ENCODE peak calls at places on chromosomes 4 and X, in ten cellular contexts. Z is heart left ventricle, F is tibial nerve, J is psoas muscle, L is spleen, I is OCI-LY7, M is lower lobe of right lung, D is tibial artery, G is H9, P is adrenal gland. V is an unnamed sample. For H3K9me3, the result is how much of the 10 kb centered on the place peaks cover.

GRCh38 chr4:41281038-41281634 is 24.4 kb downstream of the UCHL1 start:
- DNase-seq in J (no peak), I (peak), G (peak), P (peak), M (no peak), D (peak), L (no peak), Z (no peak), F (no peak), V (no peak)

GRCh38 chr4:48907706-48908477 is 1.3 kb upstream of the OCIAD2 start:
- DNase-seq in M (no peak), I (no peak), P (no peak), J (no peak), L (no peak), G (no peak), Z (no peak), D (no peak), F (no peak), V (no peak)

GRCh38 chr4:185211641-185212040 is 2.2 kb downstream of the SNX25 start:
- DNase-seq in I (no peak), M (no peak), D (no peak), L (no peak), G (no peak), F (no peak), J (no peak), Z (no peak), P (no peak), V (no peak)

GRCh38 chr4:34323549-34324325 is 1920.6 kb downstream of the ARAP2 start:
- DNase-seq in G (peak), F (no peak), D (no peak), I (no peak), L (no peak), P (no peak), Z (no peak), J (no peak), M (no peak), V (no peak)

GRCh38 chr4:87011340-87012034 is 76.7 kb downstream of the AFF1 start:
- DNase-seq in M (no peak), D (no peak), J (no peak), G (no peak), Z (no peak), I (no peak), P (no peak), L (no peak), F (no peak), V (no peak)

GRCh38 chrX:115260330-115260729 is 26.4 kb upstream of the LRCH2 start:
- DNase-seq in G (no peak), P (no peak), I (no peak), M (no peak), D (no peak), Z (no peak), F (no peak), J (no peak), L (no peak), V (no peak)

GRCh38 chr4:38832206-38832605 is 24.4 kb downstream of the TLR6 start:
- DNase-seq in J (no peak), L (no peak), D (no peak), I (no peak), Z (no peak), F (no peak), G (no peak), M (no peak), P (no peak), V (no peak)

GRCh38 chr4:1770245-1770644 is 22.8 kb upstream of the FGFR3 start:
- DNase-seq in L (no peak), F (no peak), D (no peak), G (no peak), P (no peak), J (no peak), Z (no peak), M (no peak), I (no peak), V (no peak)

GRCh38 chr4:52824270-52824602 is 37.9 kb upstream of the RASL11B start:
- DNase-seq in D (no peak), L (no peak), M (no peak), Z (no peak), P (no peak), J (peak), I (no peak), G (peak), F (no peak), V (no peak)

GRCh38 chr4:122576261-122577188 is 44.3 kb downstream of the IL21 start:
- DNase-seq in G (no peak), P (no peak), I (peak), L (no peak), J (no peak), D (no peak), F (no peak), Z (no peak), M (no peak), V (no peak)

GRCh38 chr4:181108237-181108636 is 1135.0 kb upstream of the TENM3 start:
- DNase-seq in P (no peak), L (no peak), M (no peak), Z (no peak), I (no peak), G (no peak), J (no peak), D (no peak), F (no peak), V (no peak)

GRCh38 chr4:158769175-158769831 is 477 bp downstream of the FNIP2 start:
- DNase-seq in F (no peak), L (peak), P (peak), D (peak), J (peak), M (peak), Z (peak), I (no peak), G (peak), V (peak)

GRCh38 chrX:121642415-121642814 is 595.0 kb downstream of the GLUD2 start:
- DNase-seq in D (no peak), I (no peak), J (no peak), M (no peak), Z (no peak), P (no peak), L (no peak), G (no peak), F (no peak), V (no peak)

GRCh38 chr4:56219447-56219846 is 167.8 kb downstream of the AASDH start:
- DNase-seq in D (no peak), L (no peak), Z (no peak), J (no peak), G (no peak), I (no peak), P (no peak), M (no peak), F (no peak), V (no peak)

GRCh38 chrX:56796641-56797395 is 67.8 kb downstream of the NBDY start:
- DNase-seq in L (no peak), G (no peak), M (no peak), Z (no peak), P (no peak), I (no peak), J (no peak), D (no peak), F (no peak), V (no peak)

GRCh38 chrX:67558267-67558666 is 14.4 kb downstream of the AR start:
- DNase-seq in M (no peak), L (no peak), F (no peak), Z (no peak), J (no peak), D (no peak), P (no peak), G (no peak), I (no peak), V (no peak)

GRCh38 chr4:8060632-8061031 is 98.0 kb downstream of the ABLIM2 start:
- DNase-seq in J (peak), F (no peak), Z (no peak), P (no peak), L (no peak), G (no peak), D (no peak), I (no peak), M (no peak), V (no peak)

GRCh38 chrX:153469811-153470410 is 465 bp downstream of the HAUS7 start:
- DNase-seq in D (no peak), M (no peak), J (peak), G (no peak), I (peak), Z (no peak), L (no peak), F (no peak), P (peak), V (no peak)

GRCh38 chr4:41832961-41833360 is 84.4 kb upstream of the PHOX2B start:
- DNase-seq in F (no peak), Z (no peak), M (no peak), J (no peak), I (no peak), G (no peak), D (no peak), L (no peak), P (no peak), V (no peak)

GRCh38 chr4:76782837-76783236 is 115.1 kb downstream of the SOWAHB start:
- DNase-seq in D (no peak), L (no peak), M (no peak), P (no peak), I (no peak), J (no peak), F (no peak), G (no peak), Z (no peak), V (no peak)

GRCh38 chr4:186161138-186161537 is 30.2 kb upstream of the CYP4V2 start:
- DNase-seq in G (no peak), Z (no peak), P (no peak), I (peak), J (no peak), D (no peak), F (no peak), L (no peak), M (no peak), V (no peak)

GRCh38 chr4:78951862-78952472 is 12.7 kb upstream of the PAQR3 start:
- DNase-seq in P (no peak), Z (no peak), D (no peak), J (no peak), I (peak), F (no peak), G (no peak), M (no peak), L (no peak), V (no peak)

GRCh38 chrX:85359051-85359450 is 20.4 kb downstream of the POF1B start:
- DNase-seq in G (no peak), M (no peak), L (no peak), I (no peak), D (no peak), F (no peak), P (no peak), Z (no peak), J (no peak), V (no peak)

GRCh38 chr4:94728056-94728766 is 29.5 kb upstream of the BMPR1B start:
- DNase-seq in P (no peak), I (no peak), Z (no peak), D (no peak), M (no peak), J (no peak), F (no peak), L (no peak), G (no peak), V (no peak)

GRCh38 chrX:41245641-41246040 is 88.3 kb upstream of the DDX3X start:
- DNase-seq in D (no peak), M (no peak), I (no peak), L (no peak), Z (no peak), J (no peak), F (no peak), G (no peak), P (no peak), V (no peak)

GRCh38 chrX:99305573-99305972 is 1104.5 kb downstream of the PCDH19 start:
- DNase-seq in F (no peak), Z (no peak), P (no peak), L (no peak), D (no peak), M (no peak), J (no peak), I (no peak), G (no peak), V (no peak)

GRCh38 chr4:147015531-147015930 is 69.9 kb upstream of the TTC29 start:
- DNase-seq in M (no peak), L (no peak), F (no peak), D (no peak), Z (no peak), G (no peak), J (no peak), P (no peak), I (no peak), V (no peak)

GRCh38 chr4:26826721-26827120 is 33.9 kb upstream of the STIM2 start:
- DNase-seq in P (peak), M (no peak), D (peak), G (no peak), L (no peak), J (no peak), F (no peak), Z (no peak), I (peak), V (no peak)

GRCh38 chrX:71103110-71103983 is 3.2 kb downstream of the CXorf65 start:
- DNase-seq in F (no peak), M (peak), P (no peak), G (peak), I (peak), Z (peak), D (no peak), L (peak), J (no peak), V (no peak)

GRCh38 chrX:9730752-9731151 is 34.9 kb downstream of the GPR143 start:
- DNase-seq in Z (no peak), L (no peak), F (no peak), M (no peak), P (no peak), D (no peak), G (no peak), J (no peak), I (no peak), V (no peak)

GRCh38 chrX:9730078-9730477 is 35.6 kb downstream of the GPR143 start:
- DNase-seq in M (no peak), L (no peak), P (no peak), F (no peak), G (no peak), I (no peak), Z (no peak), D (no peak), J (no peak), V (no peak)

GRCh38 chrX:9729161-9729885 is 36.3 kb downstream of the GPR143 start:
- DNase-seq in J (no peak), P (no peak), D (no peak), G (no peak), Z (no peak), F (no peak), I (no peak), M (no peak), L (no peak), V (no peak)

GRCh38 chrX:9724711-9725110 is 40.9 kb downstream of the GPR143 start:
- DNase-seq in I (no peak), Z (no peak), L (no peak), F (no peak), G (no peak), P (no peak), J (no peak), M (no peak), D (no peak), V (no peak)

DNA sequence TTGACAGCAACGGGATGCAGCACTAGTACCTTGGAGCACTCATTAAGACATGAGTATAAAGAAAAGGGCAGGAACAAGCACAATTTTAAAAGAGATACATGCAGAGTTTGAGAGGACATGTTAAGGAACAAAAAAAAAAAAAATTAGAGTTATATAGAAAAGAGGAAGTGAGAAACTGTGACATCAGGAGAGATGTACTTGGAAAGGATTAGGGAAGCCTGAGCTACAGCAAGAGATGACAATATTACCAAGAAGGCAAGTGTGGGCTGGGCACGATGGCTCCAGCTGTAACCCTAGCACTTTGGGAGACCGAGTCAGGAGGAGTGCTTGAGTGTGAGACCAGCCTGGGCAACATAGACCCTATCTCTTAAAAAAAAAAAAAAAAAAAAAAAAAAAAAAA is 37.4 kb downstream of the GPR143 start:
- DNase-seq in Z (no peak), M (no peak), L (no peak), F (no peak), G (no peak), I (peak), J (no peak), P (no peak), D (no peak), V (no peak)
- H3K9me3 ChIP-seq in Z (under half), M (under half), L (under half), F (under half), G (under half), I (under half), J (under half), P (under half), D (under half), V (under half)

GRCh38 chr4:64729561-64729960 is 320.3 kb upstream of the TECRL start:
- DNase-seq in J (no peak), L (no peak), G (no peak), D (no peak), Z (no peak), M (no peak), P (no peak), I (no peak), F (no peak), V (no peak)

GRCh38 chr4:64724689-64725088 is 315.4 kb upstream of the TECRL start:
- DNase-seq in I (no peak), Z (no peak), P (no peak), M (no peak), D (no peak), L (no peak), G (no peak), J (no peak), F (no peak), V (no peak)

GRCh38 chr4:64727960-64728359 is 318.7 kb upstream of the TECRL start:
- DNase-seq in Z (no peak), D (no peak), L (no peak), P (no peak), G (peak), J (no peak), F (no peak), M (no peak), I (no peak), V (no peak)
- H3K9me3 ChIP-seq in Z (under half), D (under half), L (under half), P (under half), G (under half), J (under half), F (under half), M (under half), I (under half), V (under half)

DNA sequence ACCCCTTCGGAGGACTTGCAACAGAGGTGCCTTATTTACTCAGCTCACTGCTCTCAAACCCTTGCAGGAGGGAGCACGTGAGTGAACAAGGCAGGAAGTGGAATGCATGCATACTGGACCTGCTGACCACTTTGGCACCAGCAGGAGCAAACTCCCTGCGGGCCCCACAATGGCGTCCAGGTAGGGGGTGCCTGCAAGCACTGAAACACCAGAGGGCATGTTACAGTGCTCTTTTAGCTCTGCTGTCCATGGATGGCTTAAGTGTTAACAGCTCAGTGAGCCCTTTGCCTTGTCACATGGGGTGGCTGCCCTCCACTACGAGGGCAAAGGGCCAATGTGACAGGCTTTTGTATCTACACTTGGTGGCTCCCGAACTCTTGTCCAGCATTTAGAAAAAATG is 199.5 kb upstream of the UGT8 start:
- DNase-seq in P (no peak), F (no peak), G (peak), J (no peak), D (no peak), M (no peak), Z (no peak), I (no peak), L (no peak), V (no peak)
- H3K9me3 ChIP-seq in P (under half), F (under half), G (under half), J (under half), D (under half), M (under half), Z (under half), I (under half), L (under half), V (under half)

DNA sequence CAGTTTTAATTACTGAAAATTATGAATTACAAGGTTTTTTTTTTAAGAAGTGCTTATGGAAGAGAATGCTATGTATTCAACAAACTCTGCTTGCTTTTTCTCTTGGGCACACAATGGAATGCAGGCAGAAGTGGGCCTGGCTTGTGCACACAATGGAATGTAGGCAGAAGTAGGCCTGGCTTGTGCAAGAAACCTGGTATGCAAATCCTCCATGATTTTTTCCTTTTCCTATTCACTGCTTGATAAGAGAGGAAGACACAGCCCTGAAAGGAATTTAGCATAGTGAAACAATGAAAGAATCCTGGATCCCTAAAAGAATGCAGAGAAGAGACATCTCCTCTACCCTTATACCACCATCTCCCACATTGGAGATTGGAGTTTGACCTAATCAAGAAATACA is 138.4 kb downstream of the COL25A1 start:
- DNase-seq in Z (no peak), M (no peak), I (no peak), F (no peak), G (no peak), L (no peak), D (no peak), P (no peak), J (no peak), V (no peak)
- H3K9me3 ChIP-seq in Z (under half), M (under half), I (under half), F (under half), G (under half), L (under half), D (under half), P (under half), J (under half), V (under half)

V was measured in aorta.